ENCODE peak calls at places on chromosomes 5 and 9, in eight cellular contexts. One of them, this sample, is unnamed. For H3K27me3, the result is how much of the 10 kb centered on the place peaks cover.

GRCh38 chr9:19924090-19924489 is 135.3 kb upstream of the SLC24A2 start:
- DNase-seq in neural progenitor cell: no peak
- DNase-seq in cardiac muscle cell: peak
- DNase-seq in PC-3: no peak
- DNase-seq in GM23248: peak
- DNase-seq in brain microvascular endothelial cell: no peak
- DNase-seq in suprapubic skin: no peak
- DNase-seq in naive thymus-derived CD4-positive, alpha-beta T cell: no peak
- DNase-seq in this sample: no peak

GRCh38 chr5:124059200-124059599 is 547.2 kb downstream of the CSNK1G3 start:
- DNase-seq in cardiac muscle cell: no peak
- DNase-seq in PC-3: peak
- DNase-seq in suprapubic skin: no peak
- DNase-seq in neural progenitor cell: no peak
- DNase-seq in brain microvascular endothelial cell: no peak
- DNase-seq in naive thymus-derived CD4-positive, alpha-beta T cell: no peak
- DNase-seq in GM23248: peak
- DNase-seq in this sample: no peak

GRCh38 chr5:2801602-2802525 is 50.4 kb upstream of the IRX2 start:
- DNase-seq in GM23248: peak
- DNase-seq in PC-3: no peak
- DNase-seq in neural progenitor cell: no peak
- DNase-seq in suprapubic skin: no peak
- DNase-seq in cardiac muscle cell: no peak
- DNase-seq in naive thymus-derived CD4-positive, alpha-beta T cell: no peak
- DNase-seq in brain microvascular endothelial cell: no peak
- DNase-seq in this sample: no peak

GRCh38 chr5:17185776-17186175 is 31.7 kb upstream of the BASP1 start:
- DNase-seq in suprapubic skin: no peak
- DNase-seq in PC-3: peak
- DNase-seq in neural progenitor cell: no peak
- DNase-seq in brain microvascular endothelial cell: peak
- DNase-seq in naive thymus-derived CD4-positive, alpha-beta T cell: no peak
- DNase-seq in cardiac muscle cell: peak
- DNase-seq in GM23248: peak
- DNase-seq in this sample: no peak

GRCh38 chr5:110623875-110624274 is 102.6 kb downstream of the TMEM232 start:
- DNase-seq in brain microvascular endothelial cell: peak
- DNase-seq in GM23248: peak
- DNase-seq in neural progenitor cell: no peak
- DNase-seq in PC-3: no peak
- DNase-seq in naive thymus-derived CD4-positive, alpha-beta T cell: no peak
- DNase-seq in cardiac muscle cell: no peak
- DNase-seq in suprapubic skin: no peak
- DNase-seq in this sample: no peak

GRCh38 chr5:52757991-52758390 is 29.7 kb upstream of the ITGA1 start:
- DNase-seq in neural progenitor cell: no peak
- DNase-seq in suprapubic skin: no peak
- DNase-seq in naive thymus-derived CD4-positive, alpha-beta T cell: no peak
- DNase-seq in PC-3: peak
- DNase-seq in brain microvascular endothelial cell: peak
- DNase-seq in cardiac muscle cell: no peak
- DNase-seq in GM23248: no peak
- DNase-seq in this sample: no peak

GRCh38 chr9:121529237-121529987 is 29.8 kb upstream of the GGTA1 start:
- DNase-seq in cardiac muscle cell: peak
- DNase-seq in suprapubic skin: peak
- DNase-seq in neural progenitor cell: no peak
- DNase-seq in GM23248: peak
- DNase-seq in PC-3: peak
- DNase-seq in naive thymus-derived CD4-positive, alpha-beta T cell: no peak
- DNase-seq in brain microvascular endothelial cell: peak
- DNase-seq in this sample: no peak

GRCh38 chr9:136865768-136866103 is 372 bp downstream of the EDF1 start:
- DNase-seq in brain microvascular endothelial cell: no peak
- DNase-seq in PC-3: no peak
- DNase-seq in naive thymus-derived CD4-positive, alpha-beta T cell: no peak
- DNase-seq in GM23248: peak
- DNase-seq in neural progenitor cell: no peak
- DNase-seq in suprapubic skin: peak
- DNase-seq in cardiac muscle cell: no peak
- DNase-seq in this sample: peak

GRCh38 chr5:179414459-179415215 is 69.4 kb upstream of the ADAMTS2 start:
- DNase-seq in neural progenitor cell: no peak
- DNase-seq in PC-3: no peak
- DNase-seq in cardiac muscle cell: no peak
- DNase-seq in suprapubic skin: peak
- DNase-seq in GM23248: no peak
- DNase-seq in brain microvascular endothelial cell: no peak
- DNase-seq in naive thymus-derived CD4-positive, alpha-beta T cell: no peak
- DNase-seq in this sample: no peak

GRCh38 chr5:32712463-32713395 is 1.6 kb downstream of the NPR3 start:
- DNase-seq in suprapubic skin: no peak
- DNase-seq in PC-3: peak
- DNase-seq in neural progenitor cell: peak
- DNase-seq in naive thymus-derived CD4-positive, alpha-beta T cell: no peak
- DNase-seq in cardiac muscle cell: peak
- DNase-seq in GM23248: peak
- DNase-seq in brain microvascular endothelial cell: no peak
- DNase-seq in this sample: peak

GRCh38 chr5:132876020-132876759 is 2.7 kb downstream of the LEAP2 start:
- DNase-seq in PC-3: no peak
- DNase-seq in cardiac muscle cell: no peak
- DNase-seq in neural progenitor cell: no peak
- DNase-seq in suprapubic skin: no peak
- DNase-seq in GM23248: peak
- DNase-seq in brain microvascular endothelial cell: peak
- DNase-seq in naive thymus-derived CD4-positive, alpha-beta T cell: no peak
- DNase-seq in this sample: no peak

GRCh38 chr9:16879416-16879815 is 8.9 kb upstream of the BNC2 start:
- DNase-seq in neural progenitor cell: no peak
- DNase-seq in GM23248: no peak
- DNase-seq in PC-3: peak
- DNase-seq in brain microvascular endothelial cell: no peak
- DNase-seq in naive thymus-derived CD4-positive, alpha-beta T cell: no peak
- DNase-seq in suprapubic skin: no peak
- DNase-seq in cardiac muscle cell: peak
- DNase-seq in this sample: no peak

GRCh38 chr9:12696931-12697622 is 3.9 kb downstream of the TYRP1 start:
- DNase-seq in PC-3: no peak
- DNase-seq in neural progenitor cell: no peak
- DNase-seq in GM23248: no peak
- DNase-seq in cardiac muscle cell: peak
- DNase-seq in suprapubic skin: no peak
- DNase-seq in brain microvascular endothelial cell: no peak
- DNase-seq in naive thymus-derived CD4-positive, alpha-beta T cell: no peak
- DNase-seq in this sample: no peak

GRCh38 chr9:124652203-124652992 is 118.7 kb downstream of the NR6A1 start:
- DNase-seq in PC-3: peak
- DNase-seq in neural progenitor cell: no peak
- DNase-seq in GM23248: peak
- DNase-seq in cardiac muscle cell: peak
- DNase-seq in brain microvascular endothelial cell: peak
- DNase-seq in suprapubic skin: no peak
- DNase-seq in naive thymus-derived CD4-positive, alpha-beta T cell: no peak
- DNase-seq in this sample: no peak

GRCh38 chr5:118115791-118116190 is 872.6 kb downstream of the DTWD2 start:
- DNase-seq in cardiac muscle cell: no peak
- DNase-seq in PC-3: peak
- DNase-seq in naive thymus-derived CD4-positive, alpha-beta T cell: no peak
- DNase-seq in GM23248: no peak
- DNase-seq in neural progenitor cell: no peak
- DNase-seq in brain microvascular endothelial cell: no peak
- DNase-seq in suprapubic skin: no peak
- DNase-seq in this sample: no peak

GRCh38 chr5:137206030-137206715 is 293.0 kb downstream of the SPOCK1 start:
- DNase-seq in brain microvascular endothelial cell: no peak
- DNase-seq in naive thymus-derived CD4-positive, alpha-beta T cell: no peak
- DNase-seq in cardiac muscle cell: peak
- DNase-seq in GM23248: peak
- DNase-seq in PC-3: no peak
- DNase-seq in suprapubic skin: no peak
- DNase-seq in neural progenitor cell: no peak
- DNase-seq in this sample: no peak

GRCh38 chr5:71528206-71528605 is 58.9 kb upstream of the MCCC2 start:
- DNase-seq in brain microvascular endothelial cell: no peak
- DNase-seq in suprapubic skin: no peak
- DNase-seq in GM23248: peak
- DNase-seq in cardiac muscle cell: peak
- DNase-seq in neural progenitor cell: no peak
- DNase-seq in PC-3: peak
- DNase-seq in naive thymus-derived CD4-positive, alpha-beta T cell: no peak
- DNase-seq in this sample: no peak

GRCh38 chr9:88628114-88628513 is 93.1 kb downstream of the NXNL2 start:
- DNase-seq in neural progenitor cell: no peak
- DNase-seq in brain microvascular endothelial cell: no peak
- DNase-seq in GM23248: peak
- DNase-seq in PC-3: no peak
- DNase-seq in naive thymus-derived CD4-positive, alpha-beta T cell: no peak
- DNase-seq in suprapubic skin: no peak
- DNase-seq in cardiac muscle cell: no peak
- DNase-seq in this sample: no peak

GRCh38 chr9:131636593-131636992 is 91.3 kb downstream of the PRRT1B start:
- DNase-seq in PC-3: no peak
- DNase-seq in suprapubic skin: no peak
- DNase-seq in neural progenitor cell: no peak
- DNase-seq in brain microvascular endothelial cell: no peak
- DNase-seq in GM23248: no peak
- DNase-seq in naive thymus-derived CD4-positive, alpha-beta T cell: no peak
- DNase-seq in cardiac muscle cell: no peak
- DNase-seq in this sample: no peak

GRCh38 chr9:102650896-102651295 is 344.2 kb upstream of the CYLC2 start:
- DNase-seq in naive thymus-derived CD4-positive, alpha-beta T cell: no peak
- DNase-seq in GM23248: no peak
- DNase-seq in suprapubic skin: no peak
- DNase-seq in brain microvascular endothelial cell: no peak
- DNase-seq in PC-3: no peak
- DNase-seq in neural progenitor cell: no peak
- DNase-seq in cardiac muscle cell: no peak
- DNase-seq in this sample: no peak

GRCh38 chr5:166551384-166551783 is 1740.1 kb upstream of the WWC1 start:
- DNase-seq in PC-3: no peak
- DNase-seq in neural progenitor cell: no peak
- DNase-seq in brain microvascular endothelial cell: no peak
- DNase-seq in GM23248: no peak
- DNase-seq in cardiac muscle cell: peak
- DNase-seq in suprapubic skin: no peak
- DNase-seq in naive thymus-derived CD4-positive, alpha-beta T cell: no peak
- DNase-seq in this sample: no peak

GRCh38 chr5:135091286-135091685 is 57.3 kb upstream of the PITX1 start:
- DNase-seq in GM23248: no peak
- DNase-seq in brain microvascular endothelial cell: no peak
- DNase-seq in neural progenitor cell: no peak
- DNase-seq in naive thymus-derived CD4-positive, alpha-beta T cell: no peak
- DNase-seq in cardiac muscle cell: no peak
- DNase-seq in suprapubic skin: peak
- DNase-seq in PC-3: no peak
- DNase-seq in this sample: no peak

GRCh38 chr5:64690417-64691151 is at the start of gene SHISAL2B:
- DNase-seq in cardiac muscle cell: peak
- DNase-seq in naive thymus-derived CD4-positive, alpha-beta T cell: no peak
- DNase-seq in PC-3: no peak
- DNase-seq in neural progenitor cell: peak
- DNase-seq in brain microvascular endothelial cell: no peak
- DNase-seq in suprapubic skin: no peak
- DNase-seq in GM23248: peak
- DNase-seq in this sample: peak
- H3K27me3 ChIP-seq in cardiac muscle cell: under half
- H3K27me3 ChIP-seq in naive thymus-derived CD4-positive, alpha-beta T cell: under half
- H3K27me3 ChIP-seq in PC-3: under half
- H3K27me3 ChIP-seq in neural progenitor cell: under half
- H3K27me3 ChIP-seq in brain microvascular endothelial cell: under half
- H3K27me3 ChIP-seq in suprapubic skin: under half
- H3K27me3 ChIP-seq in GM23248: half or more
- H3K27me3 ChIP-seq in this sample: under half

GRCh38 chr5:88686743-88687142 is 196.2 kb downstream of the MEF2C start:
- DNase-seq in brain microvascular endothelial cell: no peak
- DNase-seq in GM23248: no peak
- DNase-seq in PC-3: no peak
- DNase-seq in neural progenitor cell: no peak
- DNase-seq in cardiac muscle cell: no peak
- DNase-seq in suprapubic skin: no peak
- DNase-seq in naive thymus-derived CD4-positive, alpha-beta T cell: no peak
- DNase-seq in this sample: peak
- H3K27me3 ChIP-seq in brain microvascular endothelial cell: half or more
- H3K27me3 ChIP-seq in GM23248: half or more
- H3K27me3 ChIP-seq in PC-3: under half
- H3K27me3 ChIP-seq in neural progenitor cell: half or more
- H3K27me3 ChIP-seq in cardiac muscle cell: half or more
- H3K27me3 ChIP-seq in suprapubic skin: half or more
- H3K27me3 ChIP-seq in naive thymus-derived CD4-positive, alpha-beta T cell: under half
- H3K27me3 ChIP-seq in this sample: half or more

GRCh38 chr5:142323480-142324376 is 1.1 kb downstream of the SPRY4 start:
- DNase-seq in brain microvascular endothelial cell: no peak
- DNase-seq in naive thymus-derived CD4-positive, alpha-beta T cell: no peak
- DNase-seq in neural progenitor cell: peak
- DNase-seq in suprapubic skin: no peak
- DNase-seq in PC-3: peak
- DNase-seq in cardiac muscle cell: peak
- DNase-seq in GM23248: peak
- DNase-seq in this sample: no peak
- H3K27me3 ChIP-seq in brain microvascular endothelial cell: under half
- H3K27me3 ChIP-seq in naive thymus-derived CD4-positive, alpha-beta T cell: under half
- H3K27me3 ChIP-seq in neural progenitor cell: half or more
- H3K27me3 ChIP-seq in suprapubic skin: under half
- H3K27me3 ChIP-seq in PC-3: under half
- H3K27me3 ChIP-seq in cardiac muscle cell: under half
- H3K27me3 ChIP-seq in GM23248: under half
- H3K27me3 ChIP-seq in this sample: under half

DNA sequence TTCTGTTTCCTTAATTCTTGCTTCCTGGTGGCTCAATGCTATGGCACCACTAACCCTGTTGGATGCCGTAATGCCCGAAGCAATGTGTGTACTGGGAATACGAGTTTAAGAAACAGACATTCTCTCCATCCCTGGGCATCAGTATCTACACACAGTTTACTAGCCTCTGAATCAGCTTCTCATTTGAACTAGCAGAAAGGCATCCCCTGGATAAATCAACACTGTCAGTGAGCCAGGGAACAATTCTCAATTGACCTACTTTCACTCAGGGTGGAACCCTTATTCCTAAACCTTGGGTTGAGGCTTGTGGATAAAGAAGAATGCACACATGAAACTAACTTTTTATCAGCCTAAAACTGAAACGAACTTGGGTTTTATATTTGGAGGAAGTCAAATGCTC is 331.0 kb downstream of the GADD45G start:
- DNase-seq in PC-3: no peak
- DNase-seq in neural progenitor cell: no peak
- DNase-seq in cardiac muscle cell: no peak
- DNase-seq in naive thymus-derived CD4-positive, alpha-beta T cell: no peak
- DNase-seq in suprapubic skin: no peak
- DNase-seq in GM23248: no peak
- DNase-seq in brain microvascular endothelial cell: no peak
- DNase-seq in this sample: no peak
- H3K27me3 ChIP-seq in PC-3: under half
- H3K27me3 ChIP-seq in neural progenitor cell: under half
- H3K27me3 ChIP-seq in cardiac muscle cell: under half
- H3K27me3 ChIP-seq in naive thymus-derived CD4-positive, alpha-beta T cell: under half
- H3K27me3 ChIP-seq in suprapubic skin: under half
- H3K27me3 ChIP-seq in GM23248: under half
- H3K27me3 ChIP-seq in brain microvascular endothelial cell: under half
- H3K27me3 ChIP-seq in this sample: under half